ENCODE peak calls at places on chromosome 14, in seven cellular contexts. V, J, G, O, H, N and U are unnamed samples.

GRCh38 chr14:55799523-55800095 is 219.6 kb downstream of the KTN1 start:
- DNase-seq in V (no peak), J (no peak), G (no peak), O (peak; percentile 34), H (no peak), N (no peak), U (no peak)

GRCh38 chr14:63848890-63849289 is 3.9 kb upstream of the SYNE2 start:
- DNase-seq in V (no peak), J (no peak), G (no peak), O (peak; percentile 88), H (no peak), N (no peak), U (no peak)

GRCh38 chr14:72614365-72614764 is 279.5 kb downstream of the DPF3 start:
- DNase-seq in V (no peak), J (no peak), G (no peak), O (no peak), H (no peak), N (peak; percentile 3), U (peak; percentile 29)

GRCh38 chr14:59566725-59567124 is 9.9 kb downstream of the CCDC175 start:
- DNase-seq in V (no peak), J (no peak), G (no peak), O (no peak), H (no peak), N (peak; percentile 19), U (no peak)

GRCh38 chr14:34165847-34166340 is 215.0 kb upstream of the EGLN3 start:
- DNase-seq in V (no peak), J (no peak), G (no peak), O (no peak), H (no peak), N (no peak), U (peak; percentile 49)

GRCh38 chr14:22319526-22320352 is 269.3 kb downstream of the DAD1 start:
- DNase-seq in V (peak; percentile 72), J (no peak), G (no peak), O (peak; percentile 59), H (peak; percentile 61), N (peak; percentile 64), U (peak; percentile 82)

GRCh38 chr14:93430889-93431670 is at the start of gene UNC79:
- DNase-seq in V (peak; percentile 25), J (peak; percentile 61), G (no peak), O (no peak), H (no peak), N (no peak), U (peak; percentile 85)

GRCh38 chr14:21084988-21085853 is 13.2 kb downstream of the ZNF219 start:
- DNase-seq in V (peak; percentile 87), J (no peak), G (no peak), O (no peak), H (peak; percentile 91), N (no peak), U (no peak)

GRCh38 chr14:26597136-26598080 is at the start of gene NOVA1:
- DNase-seq in V (peak; percentile 52), J (peak; percentile 50), G (peak; percentile 77), O (peak; percentile 22), H (no peak), N (peak; percentile 38), U (peak; percentile 74)

GRCh38 chr14:24425704-24426103 is 3.8 kb downstream of the CBLN3 start:
- DNase-seq in V (peak; percentile 92), J (no peak), G (no peak), O (peak; percentile 83), H (peak; percentile 83), N (no peak), U (no peak)

GRCh38 chr14:75198291-75198933 is 22.0 kb upstream of the TMED10 start:
- DNase-seq in V (no peak), J (no peak), G (no peak), O (no peak), H (no peak), N (peak; percentile 43), U (no peak)

GRCh38 chr14:68375371-68375770 is 417.5 kb downstream of the ZFP36L1 start:
- DNase-seq in V (no peak), J (no peak), G (no peak), O (no peak), H (no peak), N (no peak), U (no peak)

GRCh38 chr14:68377056-68377455 is 415.8 kb downstream of the ZFP36L1 start:
- DNase-seq in V (no peak), J (no peak), G (no peak), O (no peak), H (no peak), N (no peak), U (no peak)

GRCh38 chr14:68376067-68376810 is 416.6 kb downstream of the ZFP36L1 start:
- DNase-seq in V (no peak), J (no peak), G (no peak), O (no peak), H (no peak), N (no peak), U (no peak)

GRCh38 chr14:68379510-68380303 is 413.2 kb downstream of the ZFP36L1 start:
- DNase-seq in V (no peak), J (no peak), G (no peak), O (peak; percentile 57), H (no peak), N (peak; percentile 80), U (no peak)

DNA sequence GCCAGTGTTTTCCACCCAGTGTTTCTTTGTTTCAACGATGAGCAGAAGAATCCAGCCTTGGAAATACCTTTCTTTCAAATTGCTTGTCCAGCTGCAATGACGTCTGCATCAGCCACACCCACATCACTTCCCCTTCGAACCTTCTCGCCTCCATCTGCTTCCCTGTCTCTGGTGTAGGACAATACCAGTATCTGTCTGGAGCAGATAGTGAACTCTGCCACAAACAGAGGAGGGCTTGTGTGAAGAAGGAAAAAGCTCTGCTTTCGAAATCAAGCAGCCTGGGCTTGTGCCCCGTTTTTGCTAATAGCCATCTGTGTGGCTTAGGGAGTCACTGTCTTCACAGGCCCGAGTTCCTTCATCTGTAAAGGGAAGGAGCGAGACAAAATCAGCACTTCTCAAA is 415.4 kb downstream of the ZFP36L1 start:
- DNase-seq in V (no peak), J (no peak), G (no peak), O (peak; percentile 74), H (peak; percentile 44), N (peak; percentile 79), U (no peak)
- H3K9ac ChIP-seq in V (peak overlapping the region; percentile 58), J (no peak overlapping the region), G (no peak overlapping the region), O (no peak overlapping the region), H (no peak overlapping the region), N (no peak overlapping the region), U (no peak overlapping the region)

DNA sequence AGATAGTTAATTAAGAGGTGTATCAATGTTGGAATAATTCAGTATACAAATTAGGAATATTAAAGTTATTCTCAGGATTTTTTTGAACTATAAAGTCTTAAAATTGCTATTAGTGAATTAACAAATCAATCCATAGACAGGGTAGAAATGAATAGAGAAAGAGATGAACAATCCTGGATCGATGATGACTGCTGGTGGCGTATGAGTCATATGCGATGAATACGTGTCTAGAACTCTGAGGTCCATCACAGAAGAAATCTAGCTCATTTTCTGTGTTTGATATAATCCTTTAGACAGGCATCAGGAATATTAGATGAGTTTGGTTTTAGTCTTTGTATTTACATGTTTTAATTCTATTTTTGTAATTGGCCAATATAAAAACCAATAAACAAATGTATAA is 85.4 kb upstream of the RTL1 start:
- DNase-seq in V (no peak), J (no peak), G (no peak), O (no peak), H (no peak), N (no peak), U (no peak)
- H3K9ac ChIP-seq in V (no peak overlapping the region), J (no peak overlapping the region), G (no peak overlapping the region), O (no peak overlapping the region), H (no peak overlapping the region), N (no peak overlapping the region), U (no peak overlapping the region)

GRCh38 chr14:65847065-65847847 is 434.7 kb downstream of the FUT8 start:
- DNase-seq in V (no peak), J (no peak), G (no peak), O (no peak), H (no peak), N (peak; percentile 23), U (no peak)
- H3K9ac ChIP-seq in V (no peak overlapping the region), J (no peak overlapping the region), G (no peak overlapping the region), O (no peak overlapping the region), H (no peak overlapping the region), N (no peak overlapping the region), U (no peak overlapping the region)

GRCh38 chr14:100225169-100225568 is 13.8 kb upstream of the YY1 start:
- DNase-seq in V (no peak), J (no peak), G (no peak), O (no peak), H (no peak), N (no peak), U (no peak)
- H3K9ac ChIP-seq in V (no peak overlapping the region), J (no peak overlapping the region), G (no peak overlapping the region), O (no peak overlapping the region), H (no peak overlapping the region), N (no peak overlapping the region), U (no peak overlapping the region)

DNA sequence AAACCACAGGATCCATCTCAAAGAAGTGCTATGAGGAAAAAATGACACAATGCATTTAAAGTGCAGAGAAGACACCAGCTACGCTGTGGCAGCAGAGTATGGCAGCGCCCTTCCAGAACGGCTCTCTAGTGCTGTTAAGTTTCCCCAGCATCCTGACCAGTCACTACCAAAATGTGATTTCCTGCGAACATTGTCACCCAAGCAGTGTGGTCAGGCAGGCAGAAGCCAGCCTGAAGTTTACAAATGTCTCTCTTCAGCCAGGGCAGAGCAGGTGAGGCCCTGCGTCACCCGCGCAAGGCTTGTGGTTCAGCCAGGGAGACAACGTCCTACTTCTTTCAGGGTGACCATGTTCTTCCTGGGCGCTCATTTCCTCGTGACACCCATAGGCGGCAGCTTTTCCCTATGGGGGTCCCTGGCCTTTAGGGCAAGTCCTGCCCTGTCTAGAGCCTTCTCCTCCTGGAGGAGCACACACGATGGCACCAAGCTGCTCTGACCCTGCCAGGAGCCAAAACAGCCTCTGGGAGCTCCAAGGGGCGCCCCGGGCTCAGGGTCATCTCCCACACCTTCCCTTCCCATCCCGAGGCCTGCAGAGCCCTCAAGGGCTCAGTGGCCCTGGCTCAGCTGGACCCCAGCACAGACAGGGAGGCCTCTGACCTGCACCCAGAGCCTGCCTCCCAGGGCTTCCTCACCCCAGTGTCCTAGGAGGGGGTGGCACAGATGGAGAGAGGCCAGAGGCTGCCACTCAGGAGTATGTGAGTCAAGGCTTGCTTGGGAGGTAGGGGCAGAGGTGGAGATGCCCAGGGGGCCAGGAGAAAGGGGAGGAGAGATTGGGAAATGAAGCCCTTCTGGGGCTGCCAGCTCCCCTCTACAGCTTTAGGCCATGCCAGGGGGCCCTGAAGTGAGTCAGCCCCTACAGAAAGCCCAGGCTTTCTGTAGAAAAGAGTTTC is 41.9 kb downstream of the PSMA6 start:
- DNase-seq in V (no peak), J (no peak), G (no peak), O (no peak), H (no peak), N (no peak), U (peak; percentile 50)
- H3K9ac ChIP-seq in V (no peak overlapping the region), J (no peak overlapping the region), G (no peak overlapping the region), O (no peak overlapping the region), H (no peak overlapping the region), N (no peak overlapping the region), U (no peak overlapping the region)

GRCh38 chr14:89721330-89721729 is 233.2 kb downstream of the EFCAB11 start:
- DNase-seq in V (no peak), J (no peak), G (no peak), O (no peak), H (no peak), N (no peak), U (no peak)
- H3K9ac ChIP-seq in V (no peak overlapping the region), J (no peak overlapping the region), G (no peak overlapping the region), O (no peak overlapping the region), H (no peak overlapping the region), N (no peak overlapping the region), U (no peak overlapping the region)

GRCh38 chr14:53151523-53151866 is 1.6 kb downstream of the DDHD1 start:
- DNase-seq in V (no peak), J (no peak), G (no peak), O (no peak), H (no peak), N (no peak), U (no peak)
- H3K9ac ChIP-seq in V (peak overlapping the region; percentile 90), J (no peak overlapping the region), G (peak overlapping the region; percentile 72), O (peak overlapping the region; percentile 78), H (peak overlapping the region; percentile 71), N (no peak overlapping the region), U (peak overlapping the region; percentile 63)

GRCh38 chr14:38548091-38548490 is 292.2 kb upstream of the CLEC14A start:
- DNase-seq in V (no peak), J (no peak), G (no peak), O (no peak), H (no peak), N (no peak), U (no peak)
- H3K9ac ChIP-seq in V (no peak overlapping the region), J (no peak overlapping the region), G (no peak overlapping the region), O (no peak overlapping the region), H (no peak overlapping the region), N (no peak overlapping the region), U (no peak overlapping the region)